ENCODE peak calls at places on chromosome 4, in ten cellular contexts. F, J, B, I, V, C, X, Q, M and G are unnamed samples. For H3K27me3, the result is how much of the 10 kb centered on the place peaks cover.

GRCh38 chr4:60034371-60034770 is 1165.8 kb upstream of the ADGRL3 start:
- DNase-seq in J (no peak), C (no peak), X (no peak), B (no peak), Q (no peak), I (no peak), V (no peak), F (no peak), M (no peak), G (no peak)

GRCh38 chr4:105894570-105895323 is 524 bp upstream of the NPNT start:
- DNase-seq in B (no peak), I (no peak), V (peak), Q (no peak), M (no peak), J (no peak), C (peak), X (peak), F (no peak), G (no peak)

GRCh38 chr4:48047421-48047844 is 30.9 kb downstream of the NIPAL1 start:
- DNase-seq in Q (peak), M (no peak), C (no peak), F (no peak), I (no peak), J (no peak), V (no peak), X (peak), B (no peak), G (no peak)

GRCh38 chr4:125582302-125582701 is 267.5 kb downstream of the FAT4 start:
- DNase-seq in X (no peak), B (no peak), V (no peak), F (no peak), C (no peak), J (no peak), I (no peak), M (no peak), Q (no peak), G (no peak)

GRCh38 chr4:158823461-158823873 is 54.6 kb downstream of the FNIP2 start:
- DNase-seq in Q (no peak), J (no peak), X (no peak), I (no peak), M (no peak), C (no peak), B (no peak), V (no peak), F (no peak), G (no peak)

GRCh38 chr4:40579983-40580382 is 49.7 kb downstream of the RBM47 start:
- DNase-seq in M (no peak), C (no peak), Q (no peak), V (no peak), X (no peak), I (no peak), J (no peak), F (no peak), B (no peak), G (no peak)

GRCh38 chr4:24651266-24651665 is 66.9 kb upstream of the DHX15 start:
- DNase-seq in V (no peak), Q (no peak), C (no peak), I (no peak), J (no peak), M (no peak), B (no peak), F (no peak), X (no peak), G (no peak)

GRCh38 chr4:47383829-47384427 is 79.6 kb downstream of the COMMD8 start:
- DNase-seq in M (peak), C (no peak), V (no peak), B (no peak), F (peak), Q (no peak), X (no peak), J (no peak), I (no peak), G (no peak)

GRCh38 chr4:181503800-181504364 is 739.3 kb upstream of the TENM3 start:
- DNase-seq in I (no peak), Q (no peak), M (no peak), V (no peak), B (no peak), C (no peak), J (no peak), X (no peak), F (no peak), G (no peak)

GRCh38 chr4:185011408-185011807 is 6.9 kb upstream of the HELT start:
- DNase-seq in C (no peak), J (peak), F (peak), X (no peak), Q (no peak), V (no peak), B (no peak), M (peak), I (no peak), G (no peak)

GRCh38 chr4:10092481-10093272 is 23.9 kb downstream of the WDR1 start:
- DNase-seq in J (no peak), Q (no peak), M (no peak), B (no peak), I (no peak), X (no peak), C (no peak), V (no peak), F (no peak), G (no peak)

GRCh38 chr4:153950100-153950979 is 161.5 kb upstream of the SFRP2 start:
- DNase-seq in M (peak), B (no peak), X (peak), C (no peak), Q (no peak), V (no peak), F (no peak), J (no peak), I (no peak), G (no peak)

GRCh38 chr4:148054275-148054674 is 322.4 kb downstream of the ARHGAP10 start:
- DNase-seq in V (no peak), X (no peak), Q (no peak), J (no peak), I (no peak), B (no peak), C (no peak), F (no peak), M (no peak), G (no peak)

GRCh38 chr4:123403205-123403604 is 6.6 kb downstream of the SPRY1 start:
- DNase-seq in C (no peak), X (no peak), B (no peak), F (no peak), Q (no peak), J (no peak), M (no peak), V (no peak), I (no peak), G (no peak)

GRCh38 chr4:21507439-21507838 is 441.1 kb downstream of the KCNIP4 start:
- DNase-seq in V (no peak), I (no peak), F (no peak), M (peak), C (no peak), J (no peak), B (no peak), Q (no peak), X (no peak), G (no peak)

GRCh38 chr4:76897522-76898384 is at the start of gene SOWAHB:
- DNase-seq in I (no peak), J (peak), F (no peak), Q (peak), V (peak), C (peak), M (peak), X (peak), B (peak), G (no peak)

GRCh38 chr4:53800741-53801140 is 209.5 kb upstream of the LNX1 start:
- DNase-seq in J (no peak), Q (no peak), C (no peak), B (no peak), V (no peak), I (no peak), F (no peak), M (no peak), X (no peak), G (no peak)
- TF ChIP-seq EP300 in J (no peak), Q (no peak), C (no peak), B (no peak), V (no peak), I (no peak), F (no peak), M (no peak), X (no peak), G (no peak)

DNA sequence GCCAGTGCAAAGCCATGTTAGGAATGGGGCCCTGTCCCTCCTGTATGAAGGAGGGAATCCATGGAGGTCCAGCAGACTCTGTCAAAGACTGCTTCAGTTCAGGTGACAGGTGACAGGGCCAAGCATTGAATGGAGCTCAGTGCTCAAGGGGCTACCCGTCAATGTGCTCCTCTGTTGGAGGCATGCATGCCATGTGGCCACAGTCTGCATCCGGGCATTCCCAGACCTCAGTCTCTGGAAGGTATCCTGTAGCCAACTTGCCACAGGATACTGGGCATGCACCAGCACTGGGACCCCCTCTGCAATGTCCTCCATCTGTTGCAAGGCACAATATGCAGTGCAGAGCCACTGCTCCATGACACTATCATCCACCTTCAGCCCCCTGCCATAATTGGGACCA is 136.1 kb upstream of the GATB start:
- DNase-seq in I (no peak), J (no peak), B (no peak), M (no peak), V (no peak), C (no peak), Q (no peak), F (no peak), X (no peak), G (no peak)
- H3K27me3 ChIP-seq in I (under half), J (under half), B (under half), M (under half), V (under half), C (under half), Q (under half), F (under half), X (under half), G (under half)

GRCh38 chr4:113760852-113761681 is 471 bp downstream of the CAMK2D start:
- DNase-seq in F (no peak), C (peak), X (peak), M (peak), I (peak), V (peak), J (peak), Q (peak), B (no peak), G (peak)
- TF ChIP-seq POLR2A in F (no peak), C (peak), X (peak), M (no peak), I (no peak), V (no peak), J (peak), Q (no peak), B (no peak), G (no peak)

GRCh38 chr4:28464823-28465222 is 1604.2 kb downstream of the STIM2 start:
- DNase-seq in X (no peak), C (no peak), Q (no peak), F (no peak), J (no peak), B (no peak), V (no peak), I (no peak), M (no peak), G (no peak)

GRCh38 chr4:28462766-28463165 is 1602.1 kb downstream of the STIM2 start:
- DNase-seq in B (no peak), F (no peak), Q (no peak), V (no peak), X (no peak), M (no peak), I (no peak), C (no peak), J (no peak), G (no peak)

DNA sequence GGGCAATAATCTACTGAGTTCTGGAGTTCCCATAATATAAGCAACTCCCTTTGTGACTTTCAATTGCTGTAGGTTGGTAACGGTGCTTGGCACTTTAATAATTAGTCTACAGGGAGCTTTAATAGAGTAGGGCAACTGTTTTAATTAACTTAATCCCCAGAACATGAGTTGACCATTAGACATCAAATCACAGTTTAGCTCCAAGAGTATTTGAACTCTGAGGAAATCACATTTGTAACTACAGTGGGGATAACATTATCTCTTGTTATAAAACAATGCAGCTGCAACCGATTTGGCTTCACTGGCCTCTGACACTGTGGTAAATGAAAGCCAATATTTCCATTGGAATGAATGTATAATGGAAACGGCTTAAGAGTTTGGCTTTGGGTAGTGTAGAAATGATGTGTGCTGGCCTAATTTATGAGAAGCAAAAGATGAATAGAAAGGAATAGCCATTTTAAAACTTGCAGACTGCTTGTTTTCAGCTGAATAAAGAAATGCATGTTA is 1602.6 kb downstream of the STIM2 start:
- DNase-seq in C (no peak), J (no peak), I (no peak), F (no peak), M (no peak), V (no peak), B (no peak), X (no peak), Q (no peak), G (no peak)
- TF ChIP-seq EP300 in C (no peak), J (no peak), I (no peak), F (no peak), M (no peak), V (no peak), B (no peak), X (no peak), Q (no peak), G (no peak)

GRCh38 chr4:54107951-54108740 is 8.2 kb downstream of the GSX2 start:
- DNase-seq in J (no peak), M (no peak), C (no peak), Q (no peak), X (no peak), F (no peak), I (no peak), V (no peak), B (no peak), G (no peak)
- H3K27me3 ChIP-seq in J (half or more), M (under half), C (under half), Q (half or more), X (half or more), F (under half), I (half or more), V (under half), B (half or more), G (half or more)

GRCh38 chr4:42643685-42644084 is 13.2 kb downstream of the ATP8A1 start:
- DNase-seq in J (no peak), I (no peak), X (no peak), C (no peak), Q (no peak), V (no peak), F (no peak), M (peak), B (no peak), G (no peak)
- TF ChIP-seq POLR2A in J (no peak), I (no peak), X (no peak), C (no peak), Q (no peak), V (no peak), F (no peak), M (no peak), B (no peak), G (no peak)

GRCh38 chr4:102472441-102473013 is 28.6 kb upstream of the NFKB1 start:
- DNase-seq in B (no peak), J (no peak), I (no peak), C (no peak), Q (no peak), F (no peak), M (no peak), X (no peak), V (no peak), G (no peak)
- TF ChIP-seq EP300 in B (no peak), J (no peak), I (no peak), C (no peak), Q (no peak), F (no peak), M (no peak), X (no peak), V (no peak), G (no peak)